ENCODE peak calls at places on chromosomes 1 and 21, in five cellular contexts. U is nephron progenitor cell, E is HFF-Myc, W is A549, B is foreskin fibroblast. T is an unnamed sample.

GRCh38 chr21:25313891-25314646 is 293.2 kb downstream of the MRPL39 start:
- DNase-seq in U (no peak), W (no peak), B (peak; percentile 52), E (no peak), T (no peak)

GRCh38 chr21:26385721-26386120 is 187.4 kb downstream of the CYYR1 start:
- DNase-seq in E (no peak), W (no peak), B (peak; percentile 77), U (no peak), T (no peak)

GRCh38 chr21:45908536-45909237 is 72.9 kb upstream of the COL6A1 start:
- DNase-seq in U (no peak), E (no peak), B (no peak), W (no peak), T (no peak)

GRCh38 chr1:2585318-2586092 is 1.1 kb upstream of the PRXL2B start:
- DNase-seq in W (peak; percentile 27), U (no peak), E (no peak), B (peak; percentile 74), T (peak; percentile 46)

GRCh38 chr1:67020304-67020703 is 33.6 kb downstream of the SLC35D1 start:
- DNase-seq in E (no peak), W (no peak), U (no peak), B (peak; percentile 64), T (no peak)

GRCh38 chr1:15966081-15966955 is 9.6 kb downstream of the ZBTB17 start:
- DNase-seq in U (no peak), W (no peak), B (peak; percentile 62), E (no peak), T (no peak)

GRCh38 chr1:246588322-246588721 is 22.1 kb downstream of the CNST start:
- DNase-seq in U (no peak), W (no peak), B (peak; percentile 81), E (no peak), T (no peak)

GRCh38 chr1:184028854-184029623 is 8.5 kb downstream of the COLGALT2 start:
- DNase-seq in B (peak; percentile 9), W (no peak), U (no peak), E (no peak), T (no peak)

GRCh38 chr1:53956308-53957168 is 10.4 kb downstream of the LRRC42 start:
- DNase-seq in B (peak; percentile 37), E (no peak), W (no peak), U (no peak), T (no peak)

GRCh38 chr21:33059319-33059894 is 10.5 kb upstream of the OLIG1 start:
- DNase-seq in U (no peak), B (no peak), W (no peak), E (no peak), T (no peak)

GRCh38 chr1:55789466-55789865 is 574.3 kb upstream of the USP24 start:
- DNase-seq in W (no peak), B (no peak), E (no peak), U (no peak), T (no peak)

GRCh38 chr1:244012232-244012631 is 38.9 kb upstream of the ZBTB18 start:
- DNase-seq in U (no peak), W (no peak), B (peak; percentile 57), E (no peak), T (no peak)

GRCh38 chr1:17594690-17595601 is 55.4 kb downstream of the ARHGEF10L start:
- DNase-seq in W (no peak), U (no peak), B (peak; percentile 32), E (no peak), T (no peak)

GRCh38 chr1:232445361-232446106 is 184.4 kb downstream of the SIPA1L2 start:
- DNase-seq in E (no peak), U (peak; percentile 17), B (no peak), W (no peak), T (no peak)

GRCh38 chr1:84504580-84505021 is 1.6 kb upstream of the SPATA1 start:
- DNase-seq in E (no peak), B (peak; percentile 77), W (peak; percentile 4), U (no peak), T (no peak)

GRCh38 chr21:22076471-22076870 is 1078.3 kb downstream of the NCAM2 start:
- DNase-seq in U (no peak), E (no peak), W (no peak), B (no peak), T (no peak)

GRCh38 chr1:224116131-224116530 is 2.2 kb downstream of the FBXO28 start:
- DNase-seq in E (no peak), W (peak; percentile 72), U (no peak), B (peak; percentile 60), T (no peak)

GRCh38 chr1:80066060-80066459 is 1059.5 kb upstream of the ADGRL4 start:
- DNase-seq in W (no peak), E (no peak), B (peak; percentile 6), U (no peak), T (no peak)

GRCh38 chr1:37239225-37239740 is 205.0 kb upstream of the GRIK3 start:
- DNase-seq in U (no peak), E (no peak), W (no peak), B (no peak), T (no peak)

GRCh38 chr1:206535853-206536188 is 28.5 kb downstream of the RASSF5 start:
- DNase-seq in W (no peak), B (no peak), E (no peak), U (no peak), T (no peak)

GRCh38 chr1:2519029-2519685 is 7.2 kb downstream of the PANK4 start:
- DNase-seq in E (no peak), U (no peak), W (no peak), B (no peak), T (no peak)

GRCh38 chr1:62481681-62482080 is 44.8 kb downstream of the USP1 start:
- DNase-seq in E (no peak), B (no peak), W (no peak), U (no peak), T (no peak)

GRCh38 chr1:208534604-208534907 is 290.4 kb upstream of the PLXNA2 start:
- DNase-seq in W (no peak), B (peak; percentile 33), U (no peak), E (no peak), T (no peak)

GRCh38 chr1:117010310-117010969 is 8.9 kb downstream of the CD101 start:
- DNase-seq in W (no peak), B (no peak), E (no peak), U (no peak), T (no peak)

GRCh38 chr1:10751160-10751559 is 45.3 kb downstream of the CASZ1 start:
- DNase-seq in U (no peak), W (no peak), B (no peak), E (no peak), T (no peak)

GRCh38 chr1:152411144-152411543 is 2.9 kb downstream of the CRNN start:
- DNase-seq in B (no peak), U (no peak), W (no peak), E (no peak), T (no peak)

GRCh38 chr1:89989791-89990190 is 5.1 kb upstream of the ZNF326 start:
- DNase-seq in E (no peak), W (no peak), B (no peak), U (no peak), T (no peak)

GRCh38 chr1:43358121-43358745 is 548 bp upstream of the CDC20 start:
- DNase-seq in B (peak; percentile 75), U (no peak), W (peak; percentile 72), E (peak; percentile 42), T (peak; percentile 15)

GRCh38 chr1:183032122-183032921 is 9.1 kb downstream of the LAMC1 start:
- DNase-seq in B (no peak), W (peak; percentile 33), E (no peak), U (no peak), T (no peak)

GRCh38 chr1:4379451-4380175 is 274.8 kb upstream of the AJAP1 start:
- DNase-seq in E (no peak), W (no peak), U (no peak), B (no peak), T (no peak)

GRCh38 chr1:46667782-46668760 is at the start of gene ATPAF1:
- DNase-seq in B (peak; percentile 93), U (peak; percentile 80), W (peak; percentile 82), E (peak; percentile 53), T (peak; percentile 65)

GRCh38 chr1:65180977-65181376 is 33.0 kb downstream of the AK4 start:
- DNase-seq in W (no peak), E (no peak), U (no peak), B (no peak), T (no peak)
- TF ChIP-seq CTCF in W (no peak), E (no peak), U (no peak), B (no peak), T (no peak)

DNA sequence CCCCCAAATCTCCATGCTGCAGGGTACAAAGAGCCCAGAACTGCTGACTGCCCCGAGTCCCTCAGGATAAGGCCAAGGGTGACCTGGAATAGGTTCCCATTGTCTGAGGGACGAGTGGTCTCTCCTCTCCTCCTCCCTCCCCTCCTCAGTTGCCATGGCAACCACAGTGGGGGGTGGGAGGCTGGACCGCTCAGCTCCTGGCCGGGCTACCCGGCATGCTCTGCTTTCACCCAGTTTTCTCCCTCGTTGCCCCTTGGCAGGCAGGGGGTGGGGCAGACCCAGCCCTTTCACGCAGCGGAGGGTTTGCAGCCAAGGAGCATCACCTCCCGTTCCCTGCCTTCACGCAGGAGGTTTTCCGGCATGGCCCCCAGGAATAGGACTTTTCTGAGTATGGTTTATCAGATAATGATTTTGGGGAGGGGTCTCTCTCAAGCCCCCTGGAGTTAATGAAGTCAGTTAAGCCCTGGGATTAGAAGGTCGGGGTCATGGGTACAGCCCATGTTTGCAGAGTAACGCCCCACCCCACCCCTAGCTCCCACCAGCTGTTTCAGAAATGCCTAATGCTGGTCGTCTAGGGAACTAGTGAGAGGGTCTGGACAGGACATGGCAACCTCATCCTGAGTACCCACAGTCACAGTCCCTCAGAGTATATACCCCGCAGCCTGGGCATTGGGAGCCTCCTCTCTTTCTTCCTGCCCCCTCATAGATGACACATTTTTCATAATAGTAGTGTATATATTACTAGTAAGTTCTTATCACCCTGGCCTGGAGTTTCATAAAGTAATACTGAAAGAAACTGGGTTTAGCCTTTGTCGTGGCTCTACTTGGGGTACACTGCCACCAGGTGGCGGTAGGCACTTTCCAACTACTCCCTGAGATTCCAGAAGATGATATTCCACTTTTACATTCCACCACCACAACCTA is 20.7 kb downstream of the C1QB start:
- DNase-seq in B (peak; percentile 87), W (peak; percentile 52), E (peak; percentile 25), U (peak; percentile 71), T (peak; percentile 61)
- TF ChIP-seq CTCF in B (peak; percentile 92), W (peak; percentile 84), E (peak; percentile 84), U (peak; percentile 77), T (peak; percentile 72)

DNA sequence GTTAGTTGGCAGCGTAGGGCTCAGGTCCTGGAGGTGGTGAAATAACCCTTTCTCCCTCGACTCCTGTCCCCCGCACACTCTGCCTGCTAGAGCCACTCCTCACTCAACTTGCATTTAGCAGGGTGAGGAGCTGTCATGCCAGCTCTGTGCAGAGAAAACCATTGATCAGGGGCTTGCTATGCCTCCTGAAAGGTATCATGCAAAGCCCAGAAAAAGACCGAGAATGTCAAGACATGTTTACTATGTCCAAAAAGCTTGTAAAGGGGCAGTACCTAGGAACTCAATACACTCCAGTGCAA is 18.0 kb downstream of the ALDH4A1 start:
- DNase-seq in B (no peak), E (no peak), W (no peak), U (no peak), T (no peak)
- TF ChIP-seq CTCF in B (no peak), E (no peak), W (no peak), U (peak; percentile 12), T (peak; percentile 33)

DNA sequence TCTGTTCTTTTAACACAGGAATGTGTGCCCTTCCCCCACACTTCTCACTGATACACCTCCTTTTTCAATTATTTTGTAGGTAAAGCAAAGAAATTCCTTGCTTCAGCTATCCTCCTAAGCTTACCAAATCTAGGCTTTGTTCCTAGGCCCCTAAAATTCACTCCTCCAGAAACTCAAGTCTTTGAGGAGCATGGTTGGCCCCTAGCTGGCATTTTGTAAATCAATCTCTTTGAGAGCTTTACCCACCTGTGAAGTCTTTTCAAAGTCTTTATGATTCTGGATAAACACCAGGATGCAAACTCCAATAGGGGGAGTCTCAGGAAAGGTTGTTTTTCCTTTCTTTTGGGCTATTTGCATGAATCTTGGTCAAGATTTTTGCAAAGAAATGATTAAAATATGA is 82.9 kb upstream of the ZNF644 start:
- DNase-seq in E (no peak), W (no peak), B (no peak), U (no peak), T (no peak)
- TF ChIP-seq CTCF in E (no peak), W (no peak), B (no peak), U (no peak), T (no peak)